ENCODE peak calls at places on chromosomes 5 and 9, in five cellular contexts. One of them, this sample, is unnamed.

GRCh38 chr5:56569576-56569975 is 245.8 kb upstream of the MAP3K1 start:
- DNase-seq in cardiac muscle cell: no peak
- DNase-seq in WERI-Rb-1: no peak
- DNase-seq in progenitor cell of endocrine pancreas: no peak
- DNase-seq in SK-N-SH: no peak
- DNase-seq in this sample: no peak

GRCh38 chr9:87512321-87512720 is 14.7 kb downstream of the DAPK1 start:
- DNase-seq in cardiac muscle cell: no peak
- DNase-seq in WERI-Rb-1: no peak
- DNase-seq in progenitor cell of endocrine pancreas: no peak
- DNase-seq in SK-N-SH: no peak
- DNase-seq in this sample: no peak

GRCh38 chr5:79464695-79465332 is 49.1 kb downstream of the HOMER1 start:
- DNase-seq in cardiac muscle cell: peak
- DNase-seq in WERI-Rb-1: no peak
- DNase-seq in progenitor cell of endocrine pancreas: no peak
- DNase-seq in SK-N-SH: peak
- DNase-seq in this sample: no peak

GRCh38 chr5:175840050-175840841 is 31.1 kb upstream of the CPLX2 start:
- DNase-seq in cardiac muscle cell: no peak
- DNase-seq in WERI-Rb-1: no peak
- DNase-seq in progenitor cell of endocrine pancreas: no peak
- DNase-seq in SK-N-SH: no peak
- DNase-seq in this sample: no peak

GRCh38 chr5:58872670-58873273 is 289.9 kb downstream of the RAB3C start:
- DNase-seq in cardiac muscle cell: no peak
- DNase-seq in WERI-Rb-1: no peak
- DNase-seq in progenitor cell of endocrine pancreas: no peak
- DNase-seq in SK-N-SH: no peak
- DNase-seq in this sample: no peak

GRCh38 chr5:76193635-76194034 is 110.5 kb downstream of the SV2C start:
- DNase-seq in cardiac muscle cell: no peak
- DNase-seq in WERI-Rb-1: no peak
- DNase-seq in progenitor cell of endocrine pancreas: no peak
- DNase-seq in SK-N-SH: no peak
- DNase-seq in this sample: no peak

GRCh38 chr5:35239476-35239875 is 9.2 kb upstream of the PRLR start:
- DNase-seq in cardiac muscle cell: no peak
- DNase-seq in WERI-Rb-1: no peak
- DNase-seq in progenitor cell of endocrine pancreas: no peak
- DNase-seq in SK-N-SH: no peak
- DNase-seq in this sample: no peak

GRCh38 chr9:134231767-134232166 is 67.4 kb upstream of the RNU6ATAC start:
- DNase-seq in cardiac muscle cell: no peak
- DNase-seq in WERI-Rb-1: no peak
- DNase-seq in progenitor cell of endocrine pancreas: no peak
- DNase-seq in SK-N-SH: no peak
- DNase-seq in this sample: no peak

GRCh38 chr5:639584-640213 is 27.6 kb downstream of the CEP72 start:
- DNase-seq in cardiac muscle cell: no peak
- DNase-seq in WERI-Rb-1: peak
- DNase-seq in progenitor cell of endocrine pancreas: no peak
- DNase-seq in SK-N-SH: no peak
- DNase-seq in this sample: no peak

GRCh38 chr5:169716287-169716686 is 79.2 kb downstream of the DOCK2 start:
- DNase-seq in cardiac muscle cell: no peak
- DNase-seq in WERI-Rb-1: no peak
- DNase-seq in progenitor cell of endocrine pancreas: no peak
- DNase-seq in SK-N-SH: no peak
- DNase-seq in this sample: no peak

GRCh38 chr5:132876020-132876759 is 2.7 kb downstream of the LEAP2 start:
- DNase-seq in cardiac muscle cell: peak
- DNase-seq in WERI-Rb-1: no peak
- DNase-seq in progenitor cell of endocrine pancreas: no peak
- DNase-seq in SK-N-SH: no peak
- DNase-seq in this sample: no peak

GRCh38 chr5:101878190-101878589 is 417.9 kb downstream of the SLCO4C1 start:
- DNase-seq in cardiac muscle cell: no peak
- DNase-seq in WERI-Rb-1: no peak
- DNase-seq in progenitor cell of endocrine pancreas: no peak
- DNase-seq in SK-N-SH: no peak
- DNase-seq in this sample: no peak

GRCh38 chr5:113232667-113233066 is 202.1 kb downstream of the TSSK1B start:
- DNase-seq in cardiac muscle cell: no peak
- DNase-seq in WERI-Rb-1: peak
- DNase-seq in progenitor cell of endocrine pancreas: no peak
- DNase-seq in SK-N-SH: no peak
- DNase-seq in this sample: no peak

GRCh38 chr5:58106754-58107410 is 353.0 kb downstream of the PLK2 start:
- DNase-seq in cardiac muscle cell: no peak
- DNase-seq in WERI-Rb-1: no peak
- DNase-seq in progenitor cell of endocrine pancreas: no peak
- DNase-seq in SK-N-SH: no peak
- DNase-seq in this sample: no peak

GRCh38 chr9:115373000-115373709 is 255.2 kb upstream of the TNC start:
- DNase-seq in cardiac muscle cell: no peak
- DNase-seq in WERI-Rb-1: no peak
- DNase-seq in progenitor cell of endocrine pancreas: no peak
- DNase-seq in SK-N-SH: no peak
- DNase-seq in this sample: no peak

GRCh38 chr9:70410368-70410767 is 4.1 kb downstream of the KLF9 start:
- DNase-seq in cardiac muscle cell: no peak
- DNase-seq in WERI-Rb-1: no peak
- DNase-seq in progenitor cell of endocrine pancreas: no peak
- DNase-seq in SK-N-SH: no peak
- DNase-seq in this sample: no peak

GRCh38 chr9:111474385-111474784 is 9.8 kb downstream of the ECPAS start:
- DNase-seq in cardiac muscle cell: no peak
- DNase-seq in WERI-Rb-1: no peak
- DNase-seq in progenitor cell of endocrine pancreas: no peak
- DNase-seq in SK-N-SH: no peak
- DNase-seq in this sample: no peak

GRCh38 chr5:101977729-101978345 is 318.2 kb downstream of the SLCO4C1 start:
- DNase-seq in cardiac muscle cell: peak
- DNase-seq in WERI-Rb-1: no peak
- DNase-seq in progenitor cell of endocrine pancreas: no peak
- DNase-seq in SK-N-SH: peak
- DNase-seq in this sample: no peak

GRCh38 chr5:135106610-135107009 is 72.6 kb upstream of the PITX1 start:
- DNase-seq in cardiac muscle cell: no peak
- DNase-seq in WERI-Rb-1: no peak
- DNase-seq in progenitor cell of endocrine pancreas: no peak
- DNase-seq in SK-N-SH: no peak
- DNase-seq in this sample: no peak

GRCh38 chr9:33263131-33263935 is 1.2 kb downstream of the BAG1 start:
- DNase-seq in cardiac muscle cell: peak
- DNase-seq in WERI-Rb-1: no peak
- DNase-seq in progenitor cell of endocrine pancreas: no peak
- DNase-seq in SK-N-SH: peak
- DNase-seq in this sample: peak

GRCh38 chr5:154993461-154993860 is 20.1 kb upstream of the KIF4B start:
- DNase-seq in cardiac muscle cell: no peak
- DNase-seq in WERI-Rb-1: no peak
- DNase-seq in progenitor cell of endocrine pancreas: no peak
- DNase-seq in SK-N-SH: no peak
- DNase-seq in this sample: no peak

GRCh38 chr5:155001523-155001922 is 12.0 kb upstream of the KIF4B start:
- DNase-seq in cardiac muscle cell: no peak
- DNase-seq in WERI-Rb-1: no peak
- DNase-seq in progenitor cell of endocrine pancreas: no peak
- DNase-seq in SK-N-SH: no peak
- DNase-seq in this sample: no peak

GRCh38 chr5:154999865-155000264 is 13.7 kb upstream of the KIF4B start:
- DNase-seq in cardiac muscle cell: no peak
- DNase-seq in WERI-Rb-1: no peak
- DNase-seq in progenitor cell of endocrine pancreas: no peak
- DNase-seq in SK-N-SH: no peak
- DNase-seq in this sample: no peak

GRCh38 chr5:154997746-154998145 is 15.8 kb upstream of the KIF4B start:
- DNase-seq in cardiac muscle cell: no peak
- DNase-seq in WERI-Rb-1: no peak
- DNase-seq in progenitor cell of endocrine pancreas: no peak
- DNase-seq in SK-N-SH: no peak
- DNase-seq in this sample: no peak

GRCh38 chr5:154995679-154996078 is 17.9 kb upstream of the KIF4B start:
- DNase-seq in cardiac muscle cell: no peak
- DNase-seq in WERI-Rb-1: peak
- DNase-seq in progenitor cell of endocrine pancreas: no peak
- DNase-seq in SK-N-SH: peak
- DNase-seq in this sample: peak
- TF ChIP-seq CTCF in cardiac muscle cell: no peak
- TF ChIP-seq CTCF in WERI-Rb-1: peak
- TF ChIP-seq CTCF in progenitor cell of endocrine pancreas: no peak
- TF ChIP-seq CTCF in SK-N-SH: no peak
- TF ChIP-seq CTCF in this sample: peak

GRCh38 chr9:98315551-98316060 is 60.2 kb upstream of the TBC1D2 start:
- DNase-seq in cardiac muscle cell: peak
- DNase-seq in WERI-Rb-1: peak
- DNase-seq in progenitor cell of endocrine pancreas: peak
- DNase-seq in SK-N-SH: peak
- DNase-seq in this sample: peak
- TF ChIP-seq CTCF in cardiac muscle cell: peak
- TF ChIP-seq CTCF in WERI-Rb-1: peak
- TF ChIP-seq CTCF in progenitor cell of endocrine pancreas: peak
- TF ChIP-seq CTCF in SK-N-SH: peak
- TF ChIP-seq CTCF in this sample: peak

DNA sequence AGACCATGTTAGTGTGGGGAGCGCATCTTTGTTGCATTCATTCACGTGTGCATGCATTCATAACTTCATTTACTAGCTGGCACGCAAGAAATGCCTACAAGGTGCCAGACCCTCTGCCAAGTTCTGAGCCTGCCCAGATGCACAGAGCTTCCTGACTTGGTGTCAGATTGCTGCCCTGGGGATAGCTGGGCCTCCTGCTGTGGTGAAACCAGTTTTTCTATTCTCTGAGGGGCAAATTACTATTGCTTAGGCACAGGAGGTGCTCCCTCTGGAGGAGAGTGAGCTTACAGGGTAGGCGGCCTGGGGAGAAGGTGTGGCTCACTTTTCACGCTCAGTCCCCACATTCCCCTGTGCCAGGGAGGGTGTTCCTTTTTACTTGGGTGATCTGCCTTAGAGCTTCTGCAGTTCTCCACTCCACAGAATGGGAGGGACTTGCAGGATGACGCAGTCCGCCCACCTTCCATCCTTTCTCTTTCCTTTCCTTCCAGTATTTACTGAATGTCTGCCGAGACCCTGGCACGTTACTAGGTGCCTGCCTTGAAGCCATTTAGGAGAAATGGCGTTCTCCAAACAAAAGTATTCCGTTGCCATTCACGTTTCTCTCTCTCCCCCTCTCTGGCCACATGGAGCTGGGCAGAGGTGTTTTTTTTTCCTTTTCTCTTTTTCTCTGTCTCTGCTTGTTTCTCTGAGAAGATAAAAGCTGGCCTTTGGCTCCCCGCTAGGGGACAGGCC is 27.9 kb upstream of the CTNNA1 start:
- DNase-seq in cardiac muscle cell: peak
- DNase-seq in WERI-Rb-1: peak
- DNase-seq in progenitor cell of endocrine pancreas: peak
- DNase-seq in SK-N-SH: peak
- DNase-seq in this sample: peak
- TF ChIP-seq CTCF in cardiac muscle cell: peak
- TF ChIP-seq CTCF in WERI-Rb-1: peak
- TF ChIP-seq CTCF in progenitor cell of endocrine pancreas: peak
- TF ChIP-seq CTCF in SK-N-SH: peak
- TF ChIP-seq CTCF in this sample: no peak

GRCh38 chr9:27572036-27572435 is 1.2 kb downstream of the C9orf72 start:
- DNase-seq in cardiac muscle cell: no peak
- DNase-seq in WERI-Rb-1: no peak
- DNase-seq in progenitor cell of endocrine pancreas: no peak
- DNase-seq in SK-N-SH: no peak
- DNase-seq in this sample: no peak

GRCh38 chr9:27572566-27572917 is 739 bp downstream of the C9orf72 start:
- DNase-seq in cardiac muscle cell: peak
- DNase-seq in WERI-Rb-1: no peak
- DNase-seq in progenitor cell of endocrine pancreas: no peak
- DNase-seq in SK-N-SH: peak
- DNase-seq in this sample: peak

GRCh38 chr9:27572918-27573698 is at the start of gene C9orf72:
- DNase-seq in cardiac muscle cell: peak
- DNase-seq in WERI-Rb-1: peak
- DNase-seq in progenitor cell of endocrine pancreas: peak
- DNase-seq in SK-N-SH: peak
- DNase-seq in this sample: peak

GRCh38 chr9:27569406-27569805 is 3.9 kb downstream of the C9orf72 start:
- DNase-seq in cardiac muscle cell: no peak
- DNase-seq in WERI-Rb-1: no peak
- DNase-seq in progenitor cell of endocrine pancreas: no peak
- DNase-seq in SK-N-SH: no peak
- DNase-seq in this sample: no peak

DNA sequence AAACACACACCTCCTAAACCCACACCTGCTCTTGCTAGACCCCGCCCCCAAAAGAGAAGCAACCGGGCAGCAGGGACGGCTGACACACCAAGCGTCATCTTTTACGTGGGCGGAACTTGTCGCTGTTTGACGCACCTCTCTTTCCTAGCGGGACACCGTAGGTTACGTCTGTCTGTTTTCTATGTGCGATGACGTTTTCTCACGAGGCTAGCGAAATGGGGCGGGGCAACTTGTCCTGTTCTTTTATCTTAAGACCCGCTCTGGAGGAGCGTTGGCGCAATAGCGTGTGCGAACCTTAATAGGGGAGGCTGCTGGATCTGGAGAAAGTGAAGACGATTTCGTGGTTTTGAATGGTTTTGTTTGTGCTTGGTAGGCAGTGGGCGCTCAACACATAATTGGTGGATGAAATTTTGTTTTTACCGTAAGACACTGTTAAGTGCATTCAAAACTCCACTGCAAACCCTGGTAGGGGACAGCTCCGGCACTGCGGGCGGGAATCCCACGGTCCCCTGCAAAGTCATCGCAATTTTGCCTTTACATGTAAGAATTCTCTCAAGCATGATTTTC is 501 bp upstream of the C9orf72 start:
- DNase-seq in cardiac muscle cell: peak
- DNase-seq in WERI-Rb-1: peak
- DNase-seq in progenitor cell of endocrine pancreas: peak
- DNase-seq in SK-N-SH: peak
- DNase-seq in this sample: peak
- TF ChIP-seq CTCF in cardiac muscle cell: no peak
- TF ChIP-seq CTCF in WERI-Rb-1: no peak
- TF ChIP-seq CTCF in progenitor cell of endocrine pancreas: no peak
- TF ChIP-seq CTCF in SK-N-SH: no peak
- TF ChIP-seq CTCF in this sample: no peak